ENCODE peak calls at places on chromosomes 5 and 9, in eight cellular contexts. E is IMR-90, T is left lung, G is heart right ventricle, S is GM12865, Z is WERI-Rb-1, P is astrocyte of the spinal cord, O is GM20000. X is an unnamed sample.

GRCh38 chr9:135330685-135331590 is 148.6 kb upstream of the PPP1R26 start:
- DNase-seq in E (no peak), Z (no peak), S (no peak), T (no peak), O (no peak), P (no peak), G (no peak), X (no peak)

GRCh38 chr5:111774525-111774924 is 17.5 kb upstream of the NREP start:
- DNase-seq in T (peak), P (peak), E (peak), S (peak), O (no peak), Z (peak), G (no peak), X (peak)

GRCh38 chr9:104263942-104264341 is 169.8 kb downstream of the SMC2 start:
- DNase-seq in T (no peak), G (no peak), O (no peak), S (no peak), Z (no peak), P (no peak), E (no peak), X (no peak)

GRCh38 chr5:107564896-107565295 is 105.8 kb downstream of the EFNA5 start:
- DNase-seq in G (no peak), T (no peak), E (no peak), S (no peak), P (peak), O (no peak), Z (no peak), X (no peak)

GRCh38 chr5:34007116-34007674 is 655 bp downstream of the AMACR start:
- DNase-seq in P (peak), E (no peak), T (no peak), G (no peak), S (no peak), Z (no peak), O (no peak), X (no peak)

GRCh38 chr5:115170128-115170923 is 618 bp upstream of the TRIM36 start:
- DNase-seq in S (peak), E (peak), O (no peak), T (peak), Z (peak), P (no peak), G (no peak), X (peak)

GRCh38 chr5:172509405-172509781 is 55.1 kb upstream of the SH3PXD2B start:
- DNase-seq in T (no peak), E (no peak), G (peak), O (no peak), S (no peak), P (no peak), Z (peak), X (no peak)

GRCh38 chr5:21810737-21811316 is 1042.3 kb downstream of the CDH12 start:
- DNase-seq in P (no peak), S (peak), O (peak), Z (no peak), T (no peak), G (no peak), E (peak), X (no peak)

GRCh38 chr5:172434246-172434645 is 20.1 kb downstream of the SH3PXD2B start:
- DNase-seq in Z (no peak), S (no peak), P (no peak), O (no peak), G (no peak), E (no peak), T (no peak), X (no peak)

GRCh38 chr9:92627651-92628050 is 42.3 kb downstream of the IPPK start:
- DNase-seq in Z (no peak), G (no peak), S (no peak), O (no peak), T (no peak), E (no peak), P (no peak), X (no peak)

GRCh38 chr5:167573274-167574127 is 717.9 kb upstream of the WWC1 start:
- DNase-seq in G (no peak), Z (peak), E (peak), T (no peak), S (no peak), O (no peak), P (peak), X (peak)

GRCh38 chr5:158135682-158136176 is 276.8 kb upstream of the CLINT1 start:
- DNase-seq in S (no peak), G (no peak), P (no peak), O (no peak), E (no peak), Z (peak), T (no peak), X (peak)

GRCh38 chr9:129110740-129111142 is at the start of gene CRAT:
- DNase-seq in E (peak), O (peak), G (peak), T (peak), S (peak), P (peak), Z (peak), X (peak)

GRCh38 chr5:109630109-109630508 is 59.6 kb upstream of the MAN2A1 start:
- DNase-seq in O (no peak), S (no peak), T (no peak), G (no peak), Z (no peak), E (no peak), P (peak), X (no peak)

GRCh38 chr9:112475318-112475717 is 11.3 kb upstream of the KIAA1958 start:
- DNase-seq in S (no peak), T (no peak), E (no peak), P (no peak), O (no peak), G (no peak), Z (no peak), X (no peak)

GRCh38 chr9:35563791-35564197 is 41.3 kb upstream of the TESK1 start:
- DNase-seq in E (no peak), P (peak), O (no peak), Z (peak), T (no peak), S (no peak), G (peak), X (peak)

GRCh38 chr9:14433841-14434511 is 120.0 kb upstream of the NFIB start:
- DNase-seq in E (peak), S (peak), P (peak), Z (no peak), T (no peak), O (no peak), G (peak), X (no peak)

GRCh38 chr5:100777680-100778281 is 125.3 kb downstream of the ST8SIA4 start:
- DNase-seq in O (peak), P (peak), Z (no peak), T (no peak), S (peak), G (peak), E (peak), X (no peak)

GRCh38 chr9:107935931-107936330 is 446.4 kb upstream of the KLF4 start:
- DNase-seq in P (no peak), T (no peak), S (no peak), O (no peak), G (no peak), E (no peak), Z (no peak), X (no peak)

GRCh38 chr5:68252678-68253520 is 37.3 kb downstream of the PIK3R1 start:
- DNase-seq in Z (peak), S (peak), E (peak), P (peak), O (peak), T (no peak), G (peak), X (peak)

GRCh38 chr5:155726267-155726666 is 600.7 kb upstream of the SGCD start:
- DNase-seq in G (peak), P (no peak), S (no peak), T (no peak), O (no peak), Z (no peak), E (peak), X (peak)

GRCh38 chr5:96566775-96567174 is 95.4 kb upstream of the CAST start:
- DNase-seq in P (no peak), T (no peak), Z (no peak), O (no peak), E (no peak), G (no peak), S (peak), X (no peak)

GRCh38 chr9:111627260-111627963 is 3.7 kb upstream of the DNAJC25 start:
- DNase-seq in T (no peak), G (no peak), O (no peak), S (no peak), P (no peak), E (no peak), Z (no peak), X (no peak)

GRCh38 chr5:141094481-141095262 is at the start of gene PCDHB2:
- DNase-seq in S (no peak), E (peak), P (peak), O (no peak), G (peak), T (no peak), Z (peak), X (peak)

GRCh38 chr5:154860123-154860522 is 1.7 kb downstream of the CNOT8 start:
- DNase-seq in G (no peak), P (no peak), Z (no peak), E (peak), T (no peak), O (no peak), S (no peak), X (no peak)

DNA sequence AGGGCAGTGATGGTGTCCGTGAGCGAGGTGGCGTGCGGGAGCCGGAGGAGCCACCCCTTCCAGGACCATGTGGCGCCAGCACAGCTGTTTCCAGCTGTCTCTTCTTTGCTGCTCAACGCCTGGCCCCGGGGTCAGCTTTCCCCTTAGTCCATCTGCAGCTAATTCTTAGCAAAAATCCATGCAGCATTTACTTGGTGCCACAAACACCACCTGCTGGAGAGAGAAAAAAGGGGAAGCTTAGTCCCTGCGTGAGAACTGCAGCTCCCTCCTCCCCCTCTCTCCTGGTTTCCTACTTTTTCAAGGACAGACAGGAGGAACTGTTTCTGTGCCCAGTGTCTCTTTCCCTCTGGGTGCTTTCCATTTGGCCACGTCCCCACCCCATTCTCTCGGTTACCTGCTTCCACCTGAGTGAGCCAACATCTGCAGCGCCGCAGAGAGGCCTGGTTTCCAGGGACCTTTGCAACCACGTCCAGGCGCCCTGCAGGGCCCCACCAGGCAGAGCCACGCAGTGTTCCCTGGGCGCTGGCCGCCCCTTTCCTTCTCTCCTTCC is 3.4 kb downstream of the SLC6A19 start:
- DNase-seq in T (peak), G (no peak), Z (peak), P (peak), E (peak), S (no peak), O (no peak), X (peak)
- TF ChIP-seq CTCF in T (no peak), G (no peak), Z (peak), P (peak), E (peak), S (no peak), O (no peak), X (peak)

GRCh38 chr9:5509573-5509972 is 758 bp upstream of the PDCD1LG2 start:
- DNase-seq in S (no peak), E (peak), T (no peak), G (no peak), P (peak), Z (no peak), O (no peak), X (no peak)

GRCh38 chr9:5511935-5512580 is 1.7 kb downstream of the PDCD1LG2 start:
- DNase-seq in G (no peak), S (peak), O (no peak), P (no peak), E (no peak), Z (no peak), T (no peak), X (no peak)

GRCh38 chr9:5510360-5510931 is at the start of gene PDCD1LG2:
- DNase-seq in O (peak), P (peak), S (peak), Z (no peak), E (peak), T (no peak), G (no peak), X (no peak)

GRCh38 chr9:5511476-5511875 is 1.1 kb downstream of the PDCD1LG2 start:
- DNase-seq in G (no peak), Z (no peak), O (no peak), P (no peak), T (no peak), S (no peak), E (no peak), X (no peak)

DNA sequence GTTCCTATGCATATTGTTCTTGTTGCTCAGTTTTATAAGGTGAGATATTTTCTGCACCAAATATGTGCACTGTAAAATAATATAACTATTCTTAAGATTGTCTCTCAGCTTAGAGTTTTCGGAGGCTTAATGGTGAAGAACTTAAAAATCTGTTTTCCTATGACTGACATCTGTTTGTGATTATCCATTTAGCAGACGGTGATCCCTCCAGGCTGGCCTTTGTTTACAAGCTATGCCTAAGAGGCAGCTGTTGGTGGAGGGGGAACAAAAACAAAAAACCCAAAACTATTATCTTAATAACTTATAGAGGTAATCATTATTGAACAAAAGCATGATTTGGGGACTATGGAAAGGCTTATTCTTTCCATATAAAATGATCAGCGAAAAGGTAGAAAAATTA is 660 bp downstream of the PDCD1LG2 start:
- DNase-seq in E (peak), O (no peak), S (no peak), T (no peak), P (no peak), Z (no peak), G (no peak), X (no peak)
- TF ChIP-seq CTCF in E (no peak), O (no peak), S (no peak), T (no peak), P (no peak), Z (no peak), G (no peak), X (no peak)

GRCh38 chr5:129656952-129657351 is 90.9 kb upstream of the MINAR2 start:
- DNase-seq in O (no peak), S (no peak), G (no peak), Z (no peak), T (no peak), E (no peak), P (no peak), X (no peak)
- TF ChIP-seq CTCF in O (no peak), S (no peak), G (no peak), Z (no peak), T (no peak), E (no peak), P (no peak), X (no peak)

DNA sequence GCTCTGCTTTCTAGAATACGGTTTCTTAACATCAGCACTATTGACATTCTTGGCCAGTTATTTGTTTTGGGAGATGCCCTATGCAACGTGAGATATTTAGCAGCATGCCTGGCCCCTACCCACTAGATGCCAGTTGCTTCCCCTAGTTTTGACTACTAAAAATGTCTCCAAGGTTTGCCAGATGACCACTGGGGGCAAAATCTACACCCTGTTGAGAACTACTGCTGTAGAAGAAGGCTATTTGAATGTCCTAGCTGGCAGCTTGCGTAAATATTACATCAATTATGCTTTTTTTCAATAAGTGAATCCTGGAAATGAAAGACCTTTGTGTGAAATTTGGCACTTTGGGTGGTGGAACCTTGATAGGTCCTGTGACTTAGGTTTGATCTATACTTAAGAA is 5.0 kb downstream of the NCBP1 start:
- DNase-seq in S (no peak), E (no peak), O (no peak), Z (no peak), G (no peak), T (no peak), P (no peak), X (no peak)
- TF ChIP-seq CTCF in S (peak), E (no peak), O (no peak), Z (peak), G (no peak), T (no peak), P (peak), X (no peak)